ENCODE peak calls at places on chromosomes 3 and 15, in seven cellular contexts. V is GM12878, Z is GM12892, P is GM12891, A is HepG2, M is H1, R is K562. O is an unnamed sample.
A peak's percentile ranks its signal among the peaks of the same experiment; 100 is the strongest.

GRCh38 chr3:154765241-154765640 is 314.9 kb upstream of the MME start:
- DNase-seq in V (no peak), Z (no peak), A (no peak), M (no peak), P (no peak), R (no peak), O (no peak)

GRCh38 chr15:62818691-62819090 is 223.9 kb upstream of the TPM1 start:
- DNase-seq in M (no peak), V (no peak), P (no peak), A (no peak), Z (no peak), R (no peak), O (no peak)

GRCh38 chr15:99386429-99386828 is 135.1 kb downstream of the LRRC28 start:
- DNase-seq in M (no peak), Z (no peak), V (no peak), R (no peak), P (no peak), A (no peak), O (no peak)

GRCh38 chr3:149003653-149004305 is 12.4 kb downstream of the GYG1 start:
- DNase-seq in R (no peak), P (no peak), Z (peak; percentile 23), V (no peak), A (no peak), M (no peak), O (no peak)

GRCh38 chr3:15795563-15796308 is 2.0 kb downstream of the ANKRD28 start:
- DNase-seq in M (no peak), V (no peak), R (peak; percentile 35), Z (no peak), P (no peak), A (no peak), O (no peak)

GRCh38 chr3:120908030-120908802 is at the start of gene STXBP5L:
- DNase-seq in R (peak; percentile 82), V (no peak), M (peak; percentile 97), Z (peak; percentile 37), P (peak; percentile 47), A (peak; percentile 51), O (peak; percentile 92)

GRCh38 chr3:142889263-142890014 is 556 bp upstream of the PCOLCE2 start:
- DNase-seq in P (no peak), A (no peak), Z (no peak), M (no peak), V (no peak), R (no peak), O (no peak)

GRCh38 chr3:46923559-46924350 is 46.2 kb downstream of the PTH1R start:
- DNase-seq in P (no peak), V (no peak), A (peak; percentile 31), M (no peak), R (peak; percentile 59), Z (peak; percentile 69), O (peak; percentile 79)

GRCh38 chr15:60583194-60583593 is 104.3 kb upstream of the ICE2 start:
- DNase-seq in M (no peak), P (no peak), V (no peak), Z (no peak), A (no peak), R (no peak), O (no peak)

GRCh38 chr3:74055064-74055463 is 430.3 kb upstream of the PDZRN3 start:
- DNase-seq in P (no peak), V (no peak), A (no peak), M (no peak), Z (no peak), R (no peak), O (no peak)

GRCh38 chr3:121748638-121749275 is 784 bp downstream of the GOLGB1 start:
- DNase-seq in A (peak; percentile 74), M (no peak), V (no peak), Z (no peak), R (peak; percentile 54), P (no peak), O (no peak)

GRCh38 chr3:74377701-74378100 is 236.8 kb downstream of the CNTN3 start:
- DNase-seq in P (no peak), R (no peak), A (no peak), V (no peak), Z (no peak), M (no peak), O (no peak)

GRCh38 chr15:90463381-90463780 is 66.3 kb upstream of the CRTC3 start:
- DNase-seq in V (no peak), A (no peak), Z (no peak), R (no peak), P (no peak), M (no peak), O (no peak)

GRCh38 chr3:46349484-46350261 is 4.2 kb upstream of the CCR2 start:
- DNase-seq in M (no peak), P (no peak), A (no peak), R (no peak), V (no peak), Z (no peak), O (no peak)

GRCh38 chr3:18217512-18218174 is 207.5 kb downstream of the SATB1 start:
- DNase-seq in V (no peak), P (no peak), R (no peak), Z (no peak), M (no peak), A (no peak), O (no peak)

GRCh38 chr3:152388631-152389030 is 119.9 kb downstream of the MBNL1 start:
- DNase-seq in R (no peak), A (no peak), Z (no peak), P (no peak), M (no peak), V (no peak), O (no peak)

GRCh38 chr15:95259965-95260364 is 1028.6 kb downstream of the MCTP2 start:
- DNase-seq in A (no peak), V (no peak), M (no peak), R (peak; percentile 65), P (no peak), Z (no peak), O (no peak)

GRCh38 chr3:88105325-88105724 is 44.4 kb upstream of the C3orf38 start:
- DNase-seq in P (no peak), A (no peak), Z (no peak), V (no peak), R (no peak), M (no peak), O (no peak)

GRCh38 chr3:139248593-139249255 is 95.1 kb upstream of the MRPS22 start:
- DNase-seq in R (no peak), A (no peak), P (no peak), V (no peak), M (no peak), Z (no peak), O (no peak)

GRCh38 chr3:139252719-139253118 is 91.1 kb upstream of the MRPS22 start:
- DNase-seq in V (no peak), M (no peak), R (no peak), P (no peak), A (no peak), Z (no peak), O (no peak)

GRCh38 chr3:139251529-139251928 is 92.3 kb upstream of the MRPS22 start:
- DNase-seq in Z (no peak), P (no peak), R (no peak), V (no peak), M (no peak), A (peak; percentile 21), O (no peak)
- TF ChIP-seq TAF1 in Z (no peak), P (no peak), R (no peak), V (no peak), M (no peak), A (no peak), O (no peak)

DNA sequence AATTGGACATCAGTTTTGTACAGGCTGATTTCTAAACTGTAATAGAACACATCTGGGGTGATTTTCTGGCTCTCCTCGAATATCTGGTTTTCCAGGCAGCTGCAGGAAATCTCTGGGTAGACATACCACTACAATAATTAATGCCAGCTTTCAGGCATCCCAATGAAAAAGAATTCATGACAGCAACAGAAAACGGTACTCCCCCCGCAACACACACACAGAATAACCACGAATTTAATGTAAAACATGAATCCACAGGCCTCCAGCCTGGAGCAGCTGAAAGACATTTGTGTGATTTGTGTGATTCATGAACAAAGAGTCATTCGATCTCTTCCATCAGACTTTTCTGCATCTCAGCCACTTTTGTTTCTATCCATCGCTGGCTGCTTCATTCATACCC is 262.2 kb downstream of the MAGI1 start:
- DNase-seq in Z (no peak), P (no peak), V (no peak), M (no peak), R (no peak), A (no peak), O (peak; percentile 50)
- TF ChIP-seq TAF1 in Z (no peak), P (no peak), V (no peak), M (no peak), R (no peak), A (no peak), O (no peak)

GRCh38 chr3:178822722-178823121 is 248.9 kb downstream of the ZMAT3 start:
- DNase-seq in Z (no peak), P (no peak), R (no peak), M (no peak), A (no peak), V (no peak), O (no peak)

GRCh38 chr3:178823556-178824229 is 247.9 kb downstream of the ZMAT3 start:
- DNase-seq in Z (no peak), M (no peak), V (no peak), P (no peak), R (peak; percentile 4), A (no peak), O (no peak)

GRCh38 chr3:178826437-178827010 is 245.1 kb downstream of the ZMAT3 start:
- DNase-seq in A (no peak), R (no peak), V (peak; percentile 8), M (no peak), Z (no peak), P (no peak), O (no peak)

DNA sequence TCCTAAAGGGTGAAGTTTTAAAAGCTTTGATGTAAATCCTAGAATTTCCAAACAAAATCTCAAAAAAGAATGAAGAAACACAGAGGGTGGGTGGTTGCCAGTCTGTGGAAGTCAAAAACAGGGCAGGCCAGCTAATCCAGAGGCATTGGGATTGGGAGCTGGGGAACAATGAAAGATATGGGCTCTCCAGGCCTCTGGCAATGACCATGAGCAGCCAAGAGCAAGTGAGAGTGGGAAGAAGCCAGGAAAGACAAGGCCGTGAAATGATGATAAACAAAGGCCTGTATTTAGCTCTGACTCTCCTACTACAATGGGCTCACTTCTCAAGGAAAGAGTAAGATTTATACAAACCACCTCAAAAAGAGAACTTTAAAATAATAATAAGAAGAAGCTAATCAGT is 248.5 kb downstream of the ZMAT3 start:
- DNase-seq in M (no peak), V (no peak), Z (no peak), A (no peak), P (no peak), R (no peak), O (no peak)
- TF ChIP-seq TAF1 in M (no peak), V (no peak), Z (no peak), A (no peak), P (no peak), R (no peak), O (no peak)

GRCh38 chr3:12473503-12473902 is 10.8 kb upstream of the TSEN2 start:
- DNase-seq in A (no peak), Z (no peak), R (no peak), M (no peak), P (no peak), V (no peak), O (no peak)

GRCh38 chr3:12477256-12477655 is 7.0 kb upstream of the TSEN2 start:
- DNase-seq in Z (no peak), M (no peak), R (no peak), V (no peak), A (no peak), P (no peak), O (no peak)

GRCh38 chr3:12472796-12473195 is 11.5 kb upstream of the TSEN2 start:
- DNase-seq in P (no peak), R (no peak), V (no peak), Z (no peak), M (no peak), A (no peak), O (no peak)

GRCh38 chr3:12478326-12478725 is 6.0 kb upstream of the TSEN2 start:
- DNase-seq in A (no peak), V (no peak), M (no peak), Z (no peak), R (no peak), P (no peak), O (no peak)

GRCh38 chr3:12476238-12476897 is 7.9 kb upstream of the TSEN2 start:
- DNase-seq in V (no peak), A (no peak), P (no peak), M (no peak), Z (no peak), R (no peak), O (no peak)
- TF ChIP-seq TAF1 in V (no peak), A (no peak), P (no peak), M (no peak), Z (no peak), R (no peak), O (no peak)